ENCODE peak calls at places on chromosome 9, in eight cellular contexts. Q is SK-N-SH; S is colonic mucosa; B is AG04450; Y is naive thymus-derived CD4-positive, alpha-beta T cell; K is dorsolateral prefrontal cortex; A is neural progenitor cell; M is tibial nerve. Z is an unnamed sample.

GRCh38 chr9:123440256-123440655 is 84.3 kb downstream of the CRB2 start:
- DNase-seq in S (no peak), Y (no peak), Q (no peak), A (no peak), K (no peak), M (no peak), B (no peak), Z (no peak)

GRCh38 chr9:4241552-4241951 is 58.3 kb downstream of the GLIS3 start:
- DNase-seq in K (no peak), A (no peak), Q (no peak), B (no peak), S (no peak), M (no peak), Y (no peak), Z (no peak)

GRCh38 chr9:99368341-99369326 is 146.6 kb downstream of the SEC61B start:
- DNase-seq in B (no peak), Q (no peak), A (peak; percentile 53), M (no peak), Y (no peak), S (no peak), K (no peak), Z (no peak)

GRCh38 chr9:512555-513272 is 298.0 kb downstream of the DOCK8 start:
- DNase-seq in Q (no peak), B (no peak), K (no peak), S (no peak), Y (no peak), A (no peak), M (no peak), Z (no peak)

GRCh38 chr9:89541798-89542197 is 43.9 kb upstream of the SEMA4D start:
- DNase-seq in K (no peak), S (no peak), Q (no peak), B (no peak), M (no peak), A (no peak), Y (no peak), Z (no peak)

GRCh38 chr9:32411753-32412152 is 27.3 kb downstream of the ACO1 start:
- DNase-seq in S (no peak), B (no peak), M (no peak), Q (no peak), Y (no peak), A (no peak), K (no peak), Z (no peak)

GRCh38 chr9:93128011-93128714 is 5.9 kb downstream of the NINJ1 start:
- DNase-seq in K (no peak), Q (no peak), B (no peak), A (no peak), M (no peak), Y (no peak), S (no peak), Z (no peak)

GRCh38 chr9:84597131-84597530 is 72.4 kb upstream of the NTRK2 start:
- DNase-seq in M (no peak), A (no peak), B (no peak), S (no peak), Y (no peak), K (no peak), Q (no peak), Z (no peak)

GRCh38 chr9:75046725-75047345 is 18.7 kb upstream of the CARNMT1 start:
- DNase-seq in S (no peak), Q (no peak), A (no peak), M (no peak), Y (no peak), K (no peak), B (no peak), Z (no peak)

GRCh38 chr9:105737205-105737604 is 42.9 kb downstream of the TMEM38B start:
- DNase-seq in B (no peak), K (no peak), A (no peak), S (no peak), Y (no peak), M (no peak), Q (no peak), Z (no peak)
- H3K27ac ChIP-seq in B (no peak overlapping the region), K (no peak overlapping the region), A (no peak overlapping the region), S (no peak overlapping the region), Y (no peak overlapping the region), M (no peak overlapping the region), Q (no peak overlapping the region), Z (no peak overlapping the region)

GRCh38 chr9:94655739-94656138 is 16.4 kb upstream of the FBP1 start:
- DNase-seq in A (no peak), K (no peak), Q (no peak), S (no peak), Y (no peak), B (no peak), M (no peak), Z (no peak)

GRCh38 chr9:94654165-94654894 is 15.0 kb upstream of the FBP1 start:
- DNase-seq in B (no peak), M (no peak), Y (no peak), A (no peak), K (no peak), S (no peak), Q (no peak), Z (no peak)

GRCh38 chr9:94649100-94649855 is 10.0 kb upstream of the FBP1 start:
- DNase-seq in B (no peak), Q (no peak), Y (no peak), S (no peak), K (no peak), M (no peak), A (no peak), Z (no peak)

GRCh38 chr9:94648191-94648590 is 8.9 kb upstream of the FBP1 start:
- DNase-seq in A (no peak), Q (no peak), S (no peak), K (no peak), Y (no peak), B (no peak), M (no peak), Z (no peak)

DNA sequence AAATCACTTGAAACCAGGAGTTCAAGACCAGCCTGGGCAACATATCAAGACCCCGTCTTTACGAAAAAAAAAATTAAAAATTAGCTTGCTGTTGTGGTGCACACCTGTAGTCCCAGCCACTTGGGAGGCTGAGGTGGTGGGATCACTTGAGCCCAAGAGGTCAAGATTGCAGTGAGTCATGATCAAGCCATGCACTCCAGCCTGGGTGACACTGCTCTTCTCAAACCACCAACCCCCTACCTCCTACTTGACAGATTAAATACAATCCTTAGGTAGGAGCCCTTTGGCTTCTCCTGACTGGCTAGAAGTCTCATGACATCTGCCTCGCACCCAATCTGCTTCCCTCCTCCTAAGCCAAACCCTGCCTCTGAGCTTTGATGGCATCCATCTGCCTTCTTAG is 11.6 kb upstream of the FBP1 start:
- DNase-seq in M (no peak), K (no peak), Y (no peak), B (no peak), S (no peak), Q (no peak), A (no peak), Z (no peak)
- H3K27ac ChIP-seq in M (no peak overlapping the region), K (no peak overlapping the region), Y (no peak overlapping the region), B (no peak overlapping the region), S (no peak overlapping the region), Q (no peak overlapping the region), A (no peak overlapping the region), Z (no peak overlapping the region)

DNA sequence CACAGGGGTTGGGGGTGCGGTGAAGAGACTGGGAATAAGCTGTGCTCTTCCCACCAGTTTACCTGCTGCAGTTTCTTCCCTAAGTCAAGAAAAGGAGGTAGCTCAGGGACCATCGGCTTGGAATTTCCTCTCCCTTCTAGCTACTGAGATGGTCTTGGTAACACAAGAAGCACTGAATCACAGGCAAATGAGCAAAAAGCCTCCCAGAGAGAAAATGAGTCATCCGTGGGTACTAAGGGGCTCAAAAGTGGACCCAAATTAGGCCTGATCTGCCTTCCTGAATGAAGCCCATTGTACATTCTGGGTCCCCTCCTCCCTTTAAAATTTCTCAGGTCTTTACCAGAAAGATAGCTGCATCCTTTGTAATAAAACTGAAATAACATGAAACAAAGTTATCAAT is 49.9 kb downstream of the PTPN3 start:
- DNase-seq in B (peak; percentile 20), Y (no peak), Q (no peak), A (no peak), K (no peak), M (no peak), S (no peak), Z (no peak)
- H3K27ac ChIP-seq in B (peak overlapping the region; percentile 49), Y (no peak overlapping the region), Q (peak overlapping the region; percentile 87), A (no peak overlapping the region), K (no peak overlapping the region), M (no peak overlapping the region), S (no peak overlapping the region), Z (no peak overlapping the region)

DNA sequence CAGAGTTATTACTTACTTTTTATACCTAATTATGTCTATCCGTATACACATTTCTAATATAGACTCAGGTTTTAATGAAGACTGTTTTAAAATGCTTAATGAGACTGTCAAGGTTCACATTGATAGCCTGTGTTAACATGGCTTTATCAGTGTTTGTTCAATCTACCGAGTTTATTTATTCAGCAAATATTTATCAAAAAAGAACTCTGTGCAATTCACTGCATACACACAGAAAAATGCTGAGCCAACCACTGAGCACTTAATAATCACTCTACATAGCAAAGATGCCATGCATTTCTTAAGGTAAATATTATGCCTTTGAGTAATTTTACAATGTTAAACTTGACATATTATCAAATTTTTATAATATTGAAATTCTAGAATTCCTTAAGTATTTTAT is 428.2 kb downstream of the ANXA1 start:
- DNase-seq in M (no peak), Y (no peak), Q (no peak), A (no peak), S (no peak), B (no peak), K (no peak), Z (no peak)
- H3K27ac ChIP-seq in M (no peak overlapping the region), Y (no peak overlapping the region), Q (no peak overlapping the region), A (no peak overlapping the region), S (no peak overlapping the region), B (no peak overlapping the region), K (no peak overlapping the region), Z (no peak overlapping the region)

DNA sequence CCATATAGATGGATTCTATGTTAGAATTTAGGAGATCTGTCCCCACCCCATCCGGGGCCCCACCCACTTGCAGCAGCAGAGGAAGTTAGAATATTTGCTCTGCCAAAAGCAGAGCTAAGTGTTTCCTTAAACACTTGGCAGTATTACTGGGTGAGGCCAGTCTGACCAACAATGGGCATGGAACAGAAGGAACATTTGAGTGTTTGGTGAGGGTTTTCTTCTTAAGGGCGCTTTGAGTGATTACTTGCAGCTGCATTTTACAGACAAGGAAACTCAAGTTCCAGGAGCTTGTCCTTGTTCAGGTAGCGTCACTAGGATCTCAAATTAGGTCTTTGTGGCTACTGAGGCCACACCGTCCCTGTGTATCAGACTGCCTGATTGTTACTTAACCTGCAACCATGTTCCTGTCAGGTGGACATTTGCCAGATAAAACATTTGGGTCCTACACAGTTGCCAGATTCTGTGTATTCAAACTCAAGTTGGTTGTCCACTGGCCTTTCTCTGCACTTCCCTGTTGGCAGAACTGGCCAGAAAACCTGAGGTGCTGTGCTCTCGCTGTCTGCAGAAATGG is 59.3 kb downstream of the SLC46A2 start:
- DNase-seq in K (no peak), Y (no peak), A (no peak), M (no peak), S (peak; percentile 85), Q (no peak), B (no peak), Z (no peak)
- H3K27ac ChIP-seq in K (no peak overlapping the region), Y (no peak overlapping the region), A (no peak overlapping the region), M (peak overlapping the region; percentile 31), S (peak overlapping the region; percentile 87), Q (no peak overlapping the region), B (no peak overlapping the region), Z (no peak overlapping the region)

GRCh38 chr9:17414990-17415389 is 163.9 kb upstream of the SH3GL2 start:
- DNase-seq in M (no peak), S (no peak), Q (no peak), A (no peak), B (no peak), K (no peak), Y (no peak), Z (no peak)
- H3K27ac ChIP-seq in M (no peak overlapping the region), S (no peak overlapping the region), Q (no peak overlapping the region), A (no peak overlapping the region), B (no peak overlapping the region), K (no peak overlapping the region), Y (no peak overlapping the region), Z (no peak overlapping the region)

Z was measured in caudate nucleus.